ENCODE peak calls at places on chromosomes 13 and 19, in nine cellular contexts. G is left lung; A is GM23248; C is CD8-positive, alpha-beta memory T cell; R is ascending aorta; D is brain microvascular endothelial cell; M is A549; N is colonic mucosa; H is HL-60. Q is an unnamed sample.

GRCh38 chr13:105485061-105485460 is 1050.4 kb downstream of the EFNB2 start:
- DNase-seq in M (no peak), N (no peak), D (no peak), G (no peak), R (no peak), C (no peak), H (no peak), A (no peak), Q (no peak)

GRCh38 chr19:10692673-10693264 is 8.5 kb upstream of the QTRT1 start:
- DNase-seq in G (no peak), H (no peak), C (no peak), N (no peak), D (no peak), R (no peak), M (no peak), A (no peak), Q (no peak)

GRCh38 chr13:51625555-51626345 is 41.5 kb downstream of the WDFY2 start:
- DNase-seq in G (no peak), H (no peak), A (no peak), N (no peak), D (no peak), R (no peak), M (no peak), C (no peak), Q (peak)

GRCh38 chr13:75877092-75877491 is 241.0 kb downstream of the LMO7 start:
- DNase-seq in M (no peak), D (no peak), A (no peak), N (no peak), G (no peak), H (no peak), R (no peak), C (no peak), Q (no peak)

GRCh38 chr19:5057860-5058259 is 88.9 kb downstream of the KDM4B start:
- DNase-seq in C (no peak), A (peak), G (no peak), R (no peak), M (peak), N (no peak), H (no peak), D (no peak), Q (no peak)

GRCh38 chr19:3968556-3969434 is 2.1 kb downstream of the DAPK3 start:
- DNase-seq in G (peak), A (peak), D (peak), R (peak), M (peak), H (no peak), N (peak), C (no peak), Q (peak)

GRCh38 chr19:52115526-52116053 is 20.0 kb upstream of the ZNF841 start:
- DNase-seq in N (no peak), A (no peak), M (no peak), R (no peak), D (no peak), H (no peak), C (no peak), G (no peak), Q (no peak)

GRCh38 chr13:30415430-30416030 is 6.8 kb upstream of the UBE2L5 start:
- DNase-seq in A (no peak), M (no peak), R (no peak), N (no peak), H (no peak), C (no peak), G (no peak), D (no peak), Q (no peak)

GRCh38 chr13:27442071-27442647 is 8.2 kb downstream of the MTIF3 start:
- DNase-seq in R (no peak), M (no peak), C (no peak), N (peak), G (no peak), D (no peak), H (no peak), A (no peak), Q (no peak)

GRCh38 chr13:39976481-39976880 is 321.0 kb downstream of the COG6 start:
- DNase-seq in H (no peak), C (no peak), N (no peak), A (no peak), M (no peak), G (no peak), R (no peak), D (no peak), Q (no peak)

GRCh38 chr19:33444238-33444992 is 70.9 kb downstream of the CEBPG start:
- DNase-seq in H (no peak), C (no peak), A (no peak), R (no peak), D (no peak), G (peak), M (no peak), N (no peak), Q (no peak)

GRCh38 chr19:40465025-40465780 is at the start of gene BLVRB:
- DNase-seq in G (no peak), C (peak), N (no peak), H (peak), R (no peak), D (peak), M (peak), A (peak), Q (no peak)

GRCh38 chr13:46894534-46894906 is 2.3 kb downstream of the HTR2A start:
- DNase-seq in A (peak), G (no peak), D (no peak), R (no peak), N (no peak), H (no peak), C (no peak), M (no peak), Q (no peak)
- H3K27ac ChIP-seq in A (peak), G (peak), D (no peak), R (peak), N (no peak), H (no peak), C (no peak), M (no peak), Q (no peak)

GRCh38 chr19:17026706-17027427 is at the start of gene CPAMD8:
- DNase-seq in H (no peak), D (no peak), A (no peak), G (no peak), R (no peak), C (no peak), M (no peak), N (no peak), Q (no peak)
- H3K4me3 ChIP-seq in H (no peak), D (no peak), A (no peak), G (peak), R (no peak), C (no peak), M (peak), N (peak), Q (peak)

DNA sequence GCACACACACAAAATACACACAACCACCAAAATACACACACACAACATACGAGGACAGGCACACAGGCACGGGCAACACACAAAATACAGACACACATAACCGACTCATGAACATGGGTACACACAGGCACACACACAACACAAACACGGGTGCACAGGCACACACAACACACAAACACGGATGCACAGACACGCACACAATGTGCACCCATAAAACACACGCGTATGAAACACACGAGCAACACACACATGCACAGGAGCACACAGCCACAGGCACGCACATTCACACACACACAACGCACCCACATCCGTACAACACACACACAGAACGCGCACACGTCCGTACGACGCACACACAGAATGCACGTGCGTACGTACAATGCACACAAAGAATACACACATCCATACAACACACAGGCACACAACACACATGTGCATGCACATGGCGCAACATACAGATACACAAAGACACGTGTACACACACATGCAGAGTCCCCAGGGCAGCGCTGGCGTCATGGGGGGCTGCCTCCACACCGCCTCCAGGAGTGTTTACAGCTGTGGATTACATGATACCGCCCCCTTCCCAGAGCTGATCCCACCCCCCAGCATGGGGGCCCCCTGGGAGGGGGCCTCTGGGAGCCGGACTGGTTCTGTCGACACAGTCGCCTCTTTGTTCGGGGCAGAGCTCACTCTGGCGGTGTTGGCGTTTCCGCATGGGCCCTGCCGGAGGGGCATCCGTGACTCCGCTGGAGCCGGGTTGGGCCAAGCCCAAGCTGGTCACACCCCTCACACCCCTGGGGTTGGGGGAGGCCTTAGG is 2.9 kb downstream of the SBNO2 start:
- DNase-seq in R (no peak), A (peak), D (no peak), C (no peak), G (no peak), M (no peak), N (no peak), H (no peak), Q (no peak)
- H3K27ac ChIP-seq in R (no peak), A (peak), D (no peak), C (no peak), G (peak), M (peak), N (peak), H (no peak), Q (peak)

GRCh38 chr13:107838592-107839161 is 376.7 kb downstream of the LIG4 start:
- DNase-seq in N (no peak), G (no peak), M (no peak), R (no peak), A (no peak), D (no peak), C (no peak), H (no peak), Q (no peak)
- H3K4me3 ChIP-seq in N (no peak), G (no peak), M (no peak), R (no peak), A (no peak), D (no peak), C (no peak), H (no peak), Q (no peak)

GRCh38 chr19:38879400-38879751 is 1.3 kb upstream of the RINL start:
- DNase-seq in C (no peak), G (no peak), D (no peak), N (no peak), A (no peak), R (no peak), H (no peak), M (no peak), Q (no peak)
- H3K27ac ChIP-seq in C (peak), G (no peak), D (no peak), N (no peak), A (no peak), R (no peak), H (no peak), M (no peak), Q (no peak)

DNA sequence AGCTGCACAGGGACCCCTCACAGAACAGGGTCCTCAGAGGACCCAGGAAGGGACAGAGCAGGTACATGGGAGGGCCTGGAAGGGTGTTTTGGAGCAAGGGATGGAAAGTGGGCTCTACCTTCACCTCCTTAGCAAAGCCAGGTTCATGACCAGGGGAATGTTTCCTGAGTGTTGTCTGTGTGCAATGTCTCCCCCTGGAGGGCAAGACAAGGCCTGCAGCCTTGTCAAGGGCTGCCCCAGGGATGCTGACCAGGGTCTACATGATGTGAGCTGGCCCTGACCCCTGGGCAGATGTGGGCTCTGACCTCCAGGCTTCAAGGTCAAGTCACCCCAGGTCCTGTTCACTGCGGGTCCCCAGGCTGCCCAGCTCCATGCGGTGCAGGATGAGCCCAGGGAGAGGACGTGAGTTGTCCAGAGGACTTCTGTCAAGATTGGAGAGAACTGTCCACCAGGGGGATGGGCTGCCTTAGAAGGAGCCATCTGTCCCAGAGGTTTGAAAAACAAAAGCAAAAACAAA is 1.0 kb upstream of the CEACAM1 start:
- DNase-seq in M (peak), G (peak), N (peak), H (peak), R (no peak), A (peak), C (peak), D (peak), Q (peak)
- H3K4me3 ChIP-seq in M (no peak), G (no peak), N (peak), H (no peak), R (no peak), A (no peak), C (peak), D (no peak), Q (no peak)